ENCODE peak calls at places on chromosomes 12 and 14, in seven cellular contexts. One of them, this sample, is unnamed.

GRCh38 chr14:32696325-32697101 is 242.2 kb upstream of the NPAS3 start:
- DNase-seq in SW480: no peak
- DNase-seq in WTC11: no peak
- DNase-seq in GM12891: no peak
- DNase-seq in GM04503: no peak
- DNase-seq in activated T-helper 1 cell treated with Interleukin-2 at 50 U/mL for 16 hours: no peak
- DNase-seq in stimulated activated CD4-positive, alpha-beta T cell treated with anti-CD3 and anti-CD28 coated beads, Interleukin-4, amount 100 ng/mL, for 48 hours: no peak
- DNase-seq in this sample: no peak

GRCh38 chr14:55427439-55427838 is 13.0 kb downstream of the TBPL2 start:
- DNase-seq in SW480: peak; percentile 40
- DNase-seq in WTC11: no peak
- DNase-seq in GM12891: no peak
- DNase-seq in GM04503: no peak
- DNase-seq in activated T-helper 1 cell treated with Interleukin-2 at 50 U/mL for 16 hours: no peak
- DNase-seq in stimulated activated CD4-positive, alpha-beta T cell treated with anti-CD3 and anti-CD28 coated beads, Interleukin-4, amount 100 ng/mL, for 48 hours: no peak
- DNase-seq in this sample: no peak

GRCh38 chr14:79587194-79587593 is 624.1 kb downstream of the DIO2 start:
- DNase-seq in SW480: no peak
- DNase-seq in WTC11: no peak
- DNase-seq in GM12891: no peak
- DNase-seq in GM04503: no peak
- DNase-seq in activated T-helper 1 cell treated with Interleukin-2 at 50 U/mL for 16 hours: no peak
- DNase-seq in stimulated activated CD4-positive, alpha-beta T cell treated with anti-CD3 and anti-CD28 coated beads, Interleukin-4, amount 100 ng/mL, for 48 hours: no peak
- DNase-seq in this sample: no peak

GRCh38 chr12:95621725-95622124 is 70.4 kb upstream of the USP44 start:
- DNase-seq in SW480: no peak
- DNase-seq in WTC11: no peak
- DNase-seq in GM12891: no peak
- DNase-seq in GM04503: no peak
- DNase-seq in activated T-helper 1 cell treated with Interleukin-2 at 50 U/mL for 16 hours: no peak
- DNase-seq in stimulated activated CD4-positive, alpha-beta T cell treated with anti-CD3 and anti-CD28 coated beads, Interleukin-4, amount 100 ng/mL, for 48 hours: no peak
- DNase-seq in this sample: no peak

GRCh38 chr12:52925717-52926595 is 21.1 kb upstream of the KRT8 start:
- DNase-seq in SW480: peak; percentile 100
- DNase-seq in WTC11: no peak
- DNase-seq in GM12891: no peak
- DNase-seq in GM04503: no peak
- DNase-seq in activated T-helper 1 cell treated with Interleukin-2 at 50 U/mL for 16 hours: no peak
- DNase-seq in stimulated activated CD4-positive, alpha-beta T cell treated with anti-CD3 and anti-CD28 coated beads, Interleukin-4, amount 100 ng/mL, for 48 hours: no peak
- DNase-seq in this sample: no peak

GRCh38 chr12:53232641-53233538 is 881 bp upstream of the RARG start:
- DNase-seq in SW480: peak; percentile 61
- DNase-seq in WTC11: peak; percentile 52
- DNase-seq in GM12891: no peak
- DNase-seq in GM04503: no peak
- DNase-seq in activated T-helper 1 cell treated with Interleukin-2 at 50 U/mL for 16 hours: no peak
- DNase-seq in stimulated activated CD4-positive, alpha-beta T cell treated with anti-CD3 and anti-CD28 coated beads, Interleukin-4, amount 100 ng/mL, for 48 hours: no peak
- DNase-seq in this sample: peak; percentile 24

GRCh38 chr12:26334621-26335124 is 139.3 kb downstream of the SSPN start:
- DNase-seq in SW480: no peak
- DNase-seq in WTC11: no peak
- DNase-seq in GM12891: no peak
- DNase-seq in GM04503: no peak
- DNase-seq in activated T-helper 1 cell treated with Interleukin-2 at 50 U/mL for 16 hours: no peak
- DNase-seq in stimulated activated CD4-positive, alpha-beta T cell treated with anti-CD3 and anti-CD28 coated beads, Interleukin-4, amount 100 ng/mL, for 48 hours: no peak
- DNase-seq in this sample: no peak

GRCh38 chr12:64780220-64780530 is 21.0 kb upstream of the GNS start:
- DNase-seq in SW480: no peak
- DNase-seq in WTC11: no peak
- DNase-seq in GM12891: no peak
- DNase-seq in GM04503: no peak
- DNase-seq in activated T-helper 1 cell treated with Interleukin-2 at 50 U/mL for 16 hours: no peak
- DNase-seq in stimulated activated CD4-positive, alpha-beta T cell treated with anti-CD3 and anti-CD28 coated beads, Interleukin-4, amount 100 ng/mL, for 48 hours: no peak
- DNase-seq in this sample: no peak

GRCh38 chr14:61569783-61570182 is 125.5 kb upstream of the HIF1A start:
- DNase-seq in SW480: peak; percentile 95
- DNase-seq in WTC11: no peak
- DNase-seq in GM12891: no peak
- DNase-seq in GM04503: peak; percentile 80
- DNase-seq in activated T-helper 1 cell treated with Interleukin-2 at 50 U/mL for 16 hours: peak; percentile 11
- DNase-seq in stimulated activated CD4-positive, alpha-beta T cell treated with anti-CD3 and anti-CD28 coated beads, Interleukin-4, amount 100 ng/mL, for 48 hours: peak; percentile 33
- DNase-seq in this sample: no peak

GRCh38 chr14:100906420-100906819 is 2.9 kb upstream of the RTL1 start:
- DNase-seq in SW480: no peak
- DNase-seq in WTC11: peak; percentile 61
- DNase-seq in GM12891: no peak
- DNase-seq in GM04503: no peak
- DNase-seq in activated T-helper 1 cell treated with Interleukin-2 at 50 U/mL for 16 hours: no peak
- DNase-seq in stimulated activated CD4-positive, alpha-beta T cell treated with anti-CD3 and anti-CD28 coated beads, Interleukin-4, amount 100 ng/mL, for 48 hours: no peak
- DNase-seq in this sample: peak; percentile 32

GRCh38 chr12:92136883-92137582 is 8.6 kb downstream of the BTG1 start:
- DNase-seq in SW480: peak; percentile 84
- DNase-seq in WTC11: no peak
- DNase-seq in GM12891: no peak
- DNase-seq in GM04503: peak; percentile 50
- DNase-seq in activated T-helper 1 cell treated with Interleukin-2 at 50 U/mL for 16 hours: no peak
- DNase-seq in stimulated activated CD4-positive, alpha-beta T cell treated with anti-CD3 and anti-CD28 coated beads, Interleukin-4, amount 100 ng/mL, for 48 hours: no peak
- DNase-seq in this sample: peak; percentile 89

GRCh38 chr12:57765698-57766463 is 997 bp downstream of the CYP27B1 start:
- DNase-seq in SW480: peak; percentile 75
- DNase-seq in WTC11: no peak
- DNase-seq in GM12891: no peak
- DNase-seq in GM04503: no peak
- DNase-seq in activated T-helper 1 cell treated with Interleukin-2 at 50 U/mL for 16 hours: no peak
- DNase-seq in stimulated activated CD4-positive, alpha-beta T cell treated with anti-CD3 and anti-CD28 coated beads, Interleukin-4, amount 100 ng/mL, for 48 hours: no peak
- DNase-seq in this sample: no peak

GRCh38 chr12:1644113-1644512 is 15.1 kb downstream of the WNT5B start:
- DNase-seq in SW480: no peak
- DNase-seq in WTC11: no peak
- DNase-seq in GM12891: no peak
- DNase-seq in GM04503: no peak
- DNase-seq in activated T-helper 1 cell treated with Interleukin-2 at 50 U/mL for 16 hours: no peak
- DNase-seq in stimulated activated CD4-positive, alpha-beta T cell treated with anti-CD3 and anti-CD28 coated beads, Interleukin-4, amount 100 ng/mL, for 48 hours: no peak
- DNase-seq in this sample: no peak

GRCh38 chr12:23025372-23026021 is 400.5 kb downstream of the ETNK1 start:
- DNase-seq in SW480: no peak
- DNase-seq in WTC11: no peak
- DNase-seq in GM12891: no peak
- DNase-seq in GM04503: no peak
- DNase-seq in activated T-helper 1 cell treated with Interleukin-2 at 50 U/mL for 16 hours: no peak
- DNase-seq in stimulated activated CD4-positive, alpha-beta T cell treated with anti-CD3 and anti-CD28 coated beads, Interleukin-4, amount 100 ng/mL, for 48 hours: no peak
- DNase-seq in this sample: no peak

This sample was measured in SK-MEL-5.